ENCODE peak calls at places on chromosomes 5 and 9, in ten cellular contexts. One of them, this sample, is unnamed.

GRCh38 chr9:88183798-88184495 is 45.7 kb upstream of the SPATA31C2 start:
- DNase-seq in neural crest cell: no peak
- DNase-seq in COR-L47: no peak
- DNase-seq in left cardiac atrium: no peak
- DNase-seq in fibroblast of gingiva: no peak
- DNase-seq in stimulated activated CD4-positive, alpha-beta T cell treated with anti-CD3 and anti-CD28 coated beads, Interleukin-4, amount 100 ng/mL, for 1 hour: no peak
- DNase-seq in SJCRH30: peak; percentile 57
- DNase-seq in progenitor cell of endocrine pancreas: no peak
- DNase-seq in PC-9: no peak
- DNase-seq in cardiac fibroblast: no peak
- DNase-seq in this sample: no peak

GRCh38 chr9:134869554-134870310 is 10.9 kb upstream of the FCN2 start:
- DNase-seq in neural crest cell: no peak
- DNase-seq in COR-L47: no peak
- DNase-seq in left cardiac atrium: no peak
- DNase-seq in fibroblast of gingiva: no peak
- DNase-seq in stimulated activated CD4-positive, alpha-beta T cell treated with anti-CD3 and anti-CD28 coated beads, Interleukin-4, amount 100 ng/mL, for 1 hour: no peak
- DNase-seq in SJCRH30: peak; percentile 1
- DNase-seq in progenitor cell of endocrine pancreas: no peak
- DNase-seq in PC-9: no peak
- DNase-seq in cardiac fibroblast: no peak
- DNase-seq in this sample: no peak

GRCh38 chr5:178994580-178995340 is at the start of gene GRM6:
- DNase-seq in neural crest cell: no peak
- DNase-seq in COR-L47: no peak
- DNase-seq in left cardiac atrium: no peak
- DNase-seq in fibroblast of gingiva: no peak
- DNase-seq in stimulated activated CD4-positive, alpha-beta T cell treated with anti-CD3 and anti-CD28 coated beads, Interleukin-4, amount 100 ng/mL, for 1 hour: no peak
- DNase-seq in SJCRH30: no peak
- DNase-seq in progenitor cell of endocrine pancreas: no peak
- DNase-seq in PC-9: no peak
- DNase-seq in cardiac fibroblast: no peak
- DNase-seq in this sample: no peak

GRCh38 chr9:129568560-129569505 is 52.1 kb downstream of the C9orf50 start:
- DNase-seq in neural crest cell: peak; percentile 64
- DNase-seq in COR-L47: peak; percentile 19
- DNase-seq in left cardiac atrium: peak; percentile 63
- DNase-seq in fibroblast of gingiva: no peak
- DNase-seq in stimulated activated CD4-positive, alpha-beta T cell treated with anti-CD3 and anti-CD28 coated beads, Interleukin-4, amount 100 ng/mL, for 1 hour: peak; percentile 26
- DNase-seq in SJCRH30: peak; percentile 61
- DNase-seq in progenitor cell of endocrine pancreas: peak; percentile 86
- DNase-seq in PC-9: peak; percentile 54
- DNase-seq in cardiac fibroblast: peak; percentile 18
- DNase-seq in this sample: no peak

GRCh38 chr5:139023276-139023675 is 148.1 kb upstream of the LRRTM2 start:
- DNase-seq in neural crest cell: no peak
- DNase-seq in COR-L47: no peak
- DNase-seq in left cardiac atrium: no peak
- DNase-seq in fibroblast of gingiva: no peak
- DNase-seq in stimulated activated CD4-positive, alpha-beta T cell treated with anti-CD3 and anti-CD28 coated beads, Interleukin-4, amount 100 ng/mL, for 1 hour: no peak
- DNase-seq in SJCRH30: no peak
- DNase-seq in progenitor cell of endocrine pancreas: no peak
- DNase-seq in PC-9: no peak
- DNase-seq in cardiac fibroblast: no peak
- DNase-seq in this sample: no peak

GRCh38 chr9:133463234-133463863 is 3.6 kb downstream of the CACFD1 start:
- DNase-seq in neural crest cell: no peak
- DNase-seq in COR-L47: peak; percentile 30
- DNase-seq in left cardiac atrium: no peak
- DNase-seq in fibroblast of gingiva: no peak
- DNase-seq in stimulated activated CD4-positive, alpha-beta T cell treated with anti-CD3 and anti-CD28 coated beads, Interleukin-4, amount 100 ng/mL, for 1 hour: no peak
- DNase-seq in SJCRH30: no peak
- DNase-seq in progenitor cell of endocrine pancreas: no peak
- DNase-seq in PC-9: no peak
- DNase-seq in cardiac fibroblast: no peak
- DNase-seq in this sample: no peak

GRCh38 chr9:126844085-126844484 is 16.4 kb upstream of the ZBTB34 start:
- DNase-seq in neural crest cell: no peak
- DNase-seq in COR-L47: no peak
- DNase-seq in left cardiac atrium: no peak
- DNase-seq in fibroblast of gingiva: peak; percentile 76
- DNase-seq in stimulated activated CD4-positive, alpha-beta T cell treated with anti-CD3 and anti-CD28 coated beads, Interleukin-4, amount 100 ng/mL, for 1 hour: no peak
- DNase-seq in SJCRH30: no peak
- DNase-seq in progenitor cell of endocrine pancreas: no peak
- DNase-seq in PC-9: no peak
- DNase-seq in cardiac fibroblast: peak; percentile 65
- DNase-seq in this sample: no peak

GRCh38 chr9:82488702-82489578 is 500.4 kb downstream of the SPATA31D1 start:
- DNase-seq in neural crest cell: no peak
- DNase-seq in COR-L47: no peak
- DNase-seq in left cardiac atrium: peak; percentile 21
- DNase-seq in fibroblast of gingiva: peak; percentile 99
- DNase-seq in stimulated activated CD4-positive, alpha-beta T cell treated with anti-CD3 and anti-CD28 coated beads, Interleukin-4, amount 100 ng/mL, for 1 hour: no peak
- DNase-seq in SJCRH30: peak; percentile 83
- DNase-seq in progenitor cell of endocrine pancreas: no peak
- DNase-seq in PC-9: no peak
- DNase-seq in cardiac fibroblast: peak; percentile 74
- DNase-seq in this sample: no peak

GRCh38 chr5:177130211-177131018 is 3.2 kb upstream of the NSD1 start:
- DNase-seq in neural crest cell: no peak
- DNase-seq in COR-L47: no peak
- DNase-seq in left cardiac atrium: no peak
- DNase-seq in fibroblast of gingiva: no peak
- DNase-seq in stimulated activated CD4-positive, alpha-beta T cell treated with anti-CD3 and anti-CD28 coated beads, Interleukin-4, amount 100 ng/mL, for 1 hour: no peak
- DNase-seq in SJCRH30: no peak
- DNase-seq in progenitor cell of endocrine pancreas: no peak
- DNase-seq in PC-9: no peak
- DNase-seq in cardiac fibroblast: no peak
- DNase-seq in this sample: no peak

GRCh38 chr9:88724241-88724805 is 189.3 kb downstream of the NXNL2 start:
- DNase-seq in neural crest cell: no peak
- DNase-seq in COR-L47: no peak
- DNase-seq in left cardiac atrium: no peak
- DNase-seq in fibroblast of gingiva: no peak
- DNase-seq in stimulated activated CD4-positive, alpha-beta T cell treated with anti-CD3 and anti-CD28 coated beads, Interleukin-4, amount 100 ng/mL, for 1 hour: no peak
- DNase-seq in SJCRH30: no peak
- DNase-seq in progenitor cell of endocrine pancreas: no peak
- DNase-seq in PC-9: no peak
- DNase-seq in cardiac fibroblast: peak; percentile 50
- DNase-seq in this sample: no peak

GRCh38 chr9:122151267-122151828 is 8.2 kb downstream of the NDUFA8 start:
- DNase-seq in neural crest cell: no peak
- DNase-seq in COR-L47: no peak
- DNase-seq in left cardiac atrium: no peak
- DNase-seq in fibroblast of gingiva: no peak
- DNase-seq in stimulated activated CD4-positive, alpha-beta T cell treated with anti-CD3 and anti-CD28 coated beads, Interleukin-4, amount 100 ng/mL, for 1 hour: no peak
- DNase-seq in SJCRH30: no peak
- DNase-seq in progenitor cell of endocrine pancreas: no peak
- DNase-seq in PC-9: no peak
- DNase-seq in cardiac fibroblast: no peak
- DNase-seq in this sample: no peak

GRCh38 chr5:93193756-93194155 is 387.3 kb downstream of the NR2F1-AS1 start:
- DNase-seq in neural crest cell: no peak
- DNase-seq in COR-L47: no peak
- DNase-seq in left cardiac atrium: no peak
- DNase-seq in fibroblast of gingiva: peak; percentile 31
- DNase-seq in stimulated activated CD4-positive, alpha-beta T cell treated with anti-CD3 and anti-CD28 coated beads, Interleukin-4, amount 100 ng/mL, for 1 hour: no peak
- DNase-seq in SJCRH30: peak; percentile 8
- DNase-seq in progenitor cell of endocrine pancreas: no peak
- DNase-seq in PC-9: no peak
- DNase-seq in cardiac fibroblast: peak; percentile 59
- DNase-seq in this sample: no peak

GRCh38 chr9:37920471-37921167 is 16.7 kb upstream of the SLC25A51 start:
- DNase-seq in neural crest cell: no peak
- DNase-seq in COR-L47: no peak
- DNase-seq in left cardiac atrium: no peak
- DNase-seq in fibroblast of gingiva: no peak
- DNase-seq in stimulated activated CD4-positive, alpha-beta T cell treated with anti-CD3 and anti-CD28 coated beads, Interleukin-4, amount 100 ng/mL, for 1 hour: no peak
- DNase-seq in SJCRH30: no peak
- DNase-seq in progenitor cell of endocrine pancreas: no peak
- DNase-seq in PC-9: no peak
- DNase-seq in cardiac fibroblast: no peak
- DNase-seq in this sample: no peak

GRCh38 chr5:74953961-74954720 is 88.0 kb upstream of the FAM169A start:
- DNase-seq in neural crest cell: no peak
- DNase-seq in COR-L47: no peak
- DNase-seq in left cardiac atrium: no peak
- DNase-seq in fibroblast of gingiva: peak; percentile 45
- DNase-seq in stimulated activated CD4-positive, alpha-beta T cell treated with anti-CD3 and anti-CD28 coated beads, Interleukin-4, amount 100 ng/mL, for 1 hour: no peak
- DNase-seq in SJCRH30: no peak
- DNase-seq in progenitor cell of endocrine pancreas: no peak
- DNase-seq in PC-9: peak; percentile 68
- DNase-seq in cardiac fibroblast: peak; percentile 24
- DNase-seq in this sample: no peak

GRCh38 chr9:4334439-4334838 is 34.6 kb upstream of the GLIS3 start:
- DNase-seq in neural crest cell: no peak
- DNase-seq in COR-L47: peak; percentile 51
- DNase-seq in left cardiac atrium: peak; percentile 38
- DNase-seq in fibroblast of gingiva: peak; percentile 16
- DNase-seq in stimulated activated CD4-positive, alpha-beta T cell treated with anti-CD3 and anti-CD28 coated beads, Interleukin-4, amount 100 ng/mL, for 1 hour: no peak
- DNase-seq in SJCRH30: no peak
- DNase-seq in progenitor cell of endocrine pancreas: peak; percentile 19
- DNase-seq in PC-9: peak; percentile 84
- DNase-seq in cardiac fibroblast: peak; percentile 54
- DNase-seq in this sample: peak; percentile 93

GRCh38 chr5:77984587-77984986 is 208.4 kb upstream of the TBCA start:
- DNase-seq in neural crest cell: no peak
- DNase-seq in COR-L47: no peak
- DNase-seq in left cardiac atrium: no peak
- DNase-seq in fibroblast of gingiva: no peak
- DNase-seq in stimulated activated CD4-positive, alpha-beta T cell treated with anti-CD3 and anti-CD28 coated beads, Interleukin-4, amount 100 ng/mL, for 1 hour: no peak
- DNase-seq in SJCRH30: no peak
- DNase-seq in progenitor cell of endocrine pancreas: no peak
- DNase-seq in PC-9: no peak
- DNase-seq in cardiac fibroblast: no peak
- DNase-seq in this sample: no peak

GRCh38 chr5:5419291-5420210 is 2.9 kb upstream of the ICE1 start:
- DNase-seq in neural crest cell: no peak
- DNase-seq in COR-L47: peak; percentile 25
- DNase-seq in left cardiac atrium: no peak
- DNase-seq in fibroblast of gingiva: peak; percentile 43
- DNase-seq in stimulated activated CD4-positive, alpha-beta T cell treated with anti-CD3 and anti-CD28 coated beads, Interleukin-4, amount 100 ng/mL, for 1 hour: no peak
- DNase-seq in SJCRH30: peak; percentile 18
- DNase-seq in progenitor cell of endocrine pancreas: no peak
- DNase-seq in PC-9: peak; percentile 42
- DNase-seq in cardiac fibroblast: peak; percentile 77
- DNase-seq in this sample: peak; percentile 23